ENCODE peak calls at places on chromosomes 1 and 21, in five cellular contexts. One of them, this sample, is unnamed.

GRCh38 chr1:84675106-84675505 is 15.2 kb downstream of the SSX2IP start:
- DNase-seq in fibroblast of lung: no peak
- DNase-seq in Caki2: no peak
- DNase-seq in HT1080: no peak
- DNase-seq in MG63: no peak
- DNase-seq in this sample: no peak

GRCh38 chr1:192489748-192490147 is 85.8 kb upstream of the RGS1 start:
- DNase-seq in HT1080: peak
- DNase-seq in Caki2: peak
- DNase-seq in fibroblast of lung: peak
- DNase-seq in MG63: peak
- DNase-seq in this sample: peak

GRCh38 chr1:110393691-110394564 is 3.1 kb upstream of the SLC16A4 start:
- DNase-seq in HT1080: peak
- DNase-seq in MG63: peak
- DNase-seq in fibroblast of lung: peak
- DNase-seq in Caki2: peak
- DNase-seq in this sample: no peak

GRCh38 chr1:37954316-37954971 is 7.6 kb upstream of the INPP5B start:
- DNase-seq in MG63: no peak
- DNase-seq in HT1080: no peak
- DNase-seq in Caki2: no peak
- DNase-seq in fibroblast of lung: no peak
- DNase-seq in this sample: no peak

GRCh38 chr1:44267438-44267837 is 54.2 kb downstream of the DMAP1 start:
- DNase-seq in fibroblast of lung: no peak
- DNase-seq in MG63: no peak
- DNase-seq in HT1080: no peak
- DNase-seq in Caki2: no peak
- DNase-seq in this sample: no peak

GRCh38 chr1:111275079-111275478 is 15.6 kb upstream of the CHIA start:
- DNase-seq in MG63: peak
- DNase-seq in HT1080: peak
- DNase-seq in Caki2: no peak
- DNase-seq in fibroblast of lung: peak
- DNase-seq in this sample: no peak

GRCh38 chr1:40877681-40878080 is 15.5 kb upstream of the CITED4 start:
- DNase-seq in MG63: peak
- DNase-seq in Caki2: peak
- DNase-seq in HT1080: peak
- DNase-seq in fibroblast of lung: peak
- DNase-seq in this sample: peak

GRCh38 chr1:31790641-31791091 is 25.2 kb downstream of the SPOCD1 start:
- DNase-seq in MG63: no peak
- DNase-seq in Caki2: no peak
- DNase-seq in HT1080: no peak
- DNase-seq in fibroblast of lung: no peak
- DNase-seq in this sample: no peak

GRCh38 chr21:20617130-20617529 is 381.1 kb upstream of the NCAM2 start:
- DNase-seq in Caki2: no peak
- DNase-seq in fibroblast of lung: no peak
- DNase-seq in MG63: no peak
- DNase-seq in HT1080: no peak
- DNase-seq in this sample: no peak

GRCh38 chr1:229296541-229296941 is 25.6 kb downstream of the RAB4A start:
- DNase-seq in fibroblast of lung: peak
- DNase-seq in MG63: no peak
- DNase-seq in HT1080: peak
- DNase-seq in Caki2: no peak
- DNase-seq in this sample: no peak

GRCh38 chr1:11478571-11479374 is at the start of gene DISP3:
- DNase-seq in HT1080: peak
- DNase-seq in fibroblast of lung: peak
- DNase-seq in MG63: peak
- DNase-seq in Caki2: peak
- DNase-seq in this sample: peak

GRCh38 chr1:110498270-110498669 is 20.7 kb downstream of the KCNA10 start:
- DNase-seq in HT1080: no peak
- DNase-seq in fibroblast of lung: no peak
- DNase-seq in Caki2: no peak
- DNase-seq in MG63: no peak
- DNase-seq in this sample: no peak

GRCh38 chr1:183444243-183444642 is 26.1 kb upstream of the NMNAT2 start:
- DNase-seq in Caki2: no peak
- DNase-seq in MG63: peak
- DNase-seq in fibroblast of lung: peak
- DNase-seq in HT1080: peak
- DNase-seq in this sample: no peak

GRCh38 chr1:65001238-65001792 is 35.0 kb upstream of the JAK1 start:
- DNase-seq in Caki2: no peak
- DNase-seq in MG63: no peak
- DNase-seq in HT1080: no peak
- DNase-seq in fibroblast of lung: peak
- DNase-seq in this sample: peak

GRCh38 chr1:65476327-65476726 is 55.9 kb downstream of the LEPR start:
- DNase-seq in MG63: no peak
- DNase-seq in fibroblast of lung: no peak
- DNase-seq in HT1080: peak
- DNase-seq in Caki2: no peak
- DNase-seq in this sample: peak

GRCh38 chr21:26850116-26850643 is 5.0 kb upstream of the ADAMTS1 start:
- DNase-seq in MG63: no peak
- DNase-seq in fibroblast of lung: peak
- DNase-seq in Caki2: peak
- DNase-seq in HT1080: peak
- DNase-seq in this sample: peak

GRCh38 chr1:171434717-171435346 is 50.5 kb upstream of the PRRC2C start:
- DNase-seq in HT1080: peak
- DNase-seq in fibroblast of lung: peak
- DNase-seq in MG63: peak
- DNase-seq in Caki2: peak
- DNase-seq in this sample: peak

GRCh38 chr1:18618546-18619466 is 11.8 kb upstream of the PAX7 start:
- DNase-seq in HT1080: peak
- DNase-seq in fibroblast of lung: no peak
- DNase-seq in Caki2: peak
- DNase-seq in MG63: peak
- DNase-seq in this sample: no peak

GRCh38 chr1:54384921-54385726 is 21.1 kb downstream of the SSBP3 start:
- DNase-seq in Caki2: no peak
- DNase-seq in MG63: no peak
- DNase-seq in fibroblast of lung: no peak
- DNase-seq in HT1080: no peak
- DNase-seq in this sample: peak

GRCh38 chr1:15429701-15430149 is 8.5 kb upstream of the CTRC start:
- DNase-seq in HT1080: peak
- DNase-seq in fibroblast of lung: peak
- DNase-seq in MG63: peak
- DNase-seq in Caki2: no peak
- DNase-seq in this sample: no peak

GRCh38 chr1:112687361-112687760 is 12.9 kb downstream of the MOV10 start:
- DNase-seq in fibroblast of lung: no peak
- DNase-seq in MG63: no peak
- DNase-seq in Caki2: no peak
- DNase-seq in HT1080: no peak
- DNase-seq in this sample: no peak

GRCh38 chr1:77925536-77925935 is 37.1 kb downstream of the NEXN start:
- DNase-seq in fibroblast of lung: peak
- DNase-seq in Caki2: no peak
- DNase-seq in HT1080: no peak
- DNase-seq in MG63: no peak
- DNase-seq in this sample: no peak

GRCh38 chr1:66367369-66367768 is 166.6 kb upstream of the SGIP1 start:
- DNase-seq in Caki2: no peak
- DNase-seq in fibroblast of lung: no peak
- DNase-seq in HT1080: no peak
- DNase-seq in MG63: no peak
- DNase-seq in this sample: no peak

GRCh38 chr1:201710632-201711031 is 118.3 kb upstream of the IPO9 start:
- DNase-seq in Caki2: no peak
- DNase-seq in fibroblast of lung: no peak
- DNase-seq in MG63: peak
- DNase-seq in HT1080: no peak
- DNase-seq in this sample: no peak

GRCh38 chr1:59220356-59220755 is 76.5 kb upstream of the FGGY start:
- DNase-seq in Caki2: no peak
- DNase-seq in MG63: no peak
- DNase-seq in fibroblast of lung: no peak
- DNase-seq in HT1080: no peak
- DNase-seq in this sample: no peak

GRCh38 chr1:160024195-160024905 is 7.4 kb downstream of the PIGM start:
- DNase-seq in HT1080: no peak
- DNase-seq in Caki2: no peak
- DNase-seq in MG63: no peak
- DNase-seq in fibroblast of lung: no peak
- DNase-seq in this sample: no peak

GRCh38 chr1:109391161-109391556 is 6.6 kb downstream of the SORT1 start:
- DNase-seq in HT1080: no peak
- DNase-seq in Caki2: no peak
- DNase-seq in MG63: no peak
- DNase-seq in fibroblast of lung: peak
- DNase-seq in this sample: peak